ENCODE peak calls at places on chromosome 12, in ten cellular contexts. S is astrocyte of the cerebellum, R is A549, W is activated B cell treated with CpG ODN at 0.5 μM for 24 hours, U is DND-41, M is HL-60, A is AG10803, Z is bronchial epithelial cell, O is GM06990, K is adrenal gland. V is an unnamed sample.

GRCh38 chr12:96083020-96083489 is 47.7 kb upstream of the LTA4H start:
- DNase-seq in S (no peak), R (no peak), W (no peak), U (no peak), M (no peak), A (no peak), Z (peak; percentile 45), O (no peak), K (no peak), V (no peak)

GRCh38 chr12:98544741-98545140 is 29.4 kb downstream of the TMPO start:
- DNase-seq in S (peak; percentile 9), R (no peak), W (no peak), U (no peak), M (no peak), A (peak; percentile 16), Z (no peak), O (no peak), K (no peak), V (no peak)

GRCh38 chr12:124654666-124655316 is 87.4 kb upstream of the NCOR2 start:
- DNase-seq in S (no peak), R (no peak), W (no peak), U (no peak), M (no peak), A (no peak), Z (peak; percentile 25), O (no peak), K (peak; percentile 95), V (no peak)

GRCh38 chr12:95998611-95999300 is 2.6 kb upstream of the HAL start:
- DNase-seq in S (peak; percentile 29), R (peak; percentile 50), W (no peak), U (peak; percentile 59), M (peak; percentile 74), A (peak; percentile 49), Z (peak; percentile 58), O (peak; percentile 16), K (peak; percentile 73), V (peak; percentile 67)

GRCh38 chr12:1630827-1631591 is 2.0 kb downstream of the WNT5B start:
- DNase-seq in S (peak; percentile 26), R (no peak), W (no peak), U (no peak), M (no peak), A (peak; percentile 37), Z (no peak), O (no peak), K (no peak), V (no peak)

GRCh38 chr12:72277415-72277814 is 5.2 kb downstream of the TRHDE start:
- DNase-seq in S (no peak), R (no peak), W (no peak), U (no peak), M (no peak), A (peak; percentile 34), Z (peak; percentile 16), O (no peak), K (no peak), V (no peak)

GRCh38 chr12:27899151-27899661 is 73.3 kb downstream of the PTHLH start:
- DNase-seq in S (peak; percentile 41), R (no peak), W (no peak), U (no peak), M (no peak), A (peak; percentile 99), Z (peak; percentile 100), O (no peak), K (no peak), V (no peak)

GRCh38 chr12:56521209-56521589 is 421 bp upstream of the RBMS2 start:
- DNase-seq in S (no peak), R (no peak), W (no peak), U (no peak), M (peak; percentile 67), A (no peak), Z (no peak), O (no peak), K (no peak), V (no peak)

GRCh38 chr12:13165578-13166120 is 30.9 kb upstream of the EMP1 start:
- DNase-seq in S (no peak), R (peak; percentile 26), W (peak; percentile 30), U (peak; percentile 45), M (peak; percentile 91), A (peak; percentile 77), Z (peak; percentile 99), O (no peak), K (peak; percentile 79), V (peak; percentile 94)

GRCh38 chr12:122871851-122872785 is 23.8 kb downstream of the VPS37B start:
- DNase-seq in S (no peak), R (no peak), W (peak; percentile 46), U (no peak), M (peak; percentile 86), A (peak; percentile 87), Z (peak; percentile 88), O (no peak), K (peak; percentile 83), V (peak; percentile 86)

GRCh38 chr12:68478516-68479260 is 132.0 kb upstream of the RAP1B start:
- DNase-seq in S (no peak), R (no peak), W (no peak), U (no peak), M (no peak), A (no peak), Z (peak; percentile 63), O (no peak), K (no peak), V (no peak)

GRCh38 chr12:57609091-57609780 is 2.0 kb upstream of the ARHGEF25 start:
- DNase-seq in S (no peak), R (no peak), W (no peak), U (no peak), M (no peak), A (no peak), Z (no peak), O (no peak), K (no peak), V (no peak)

GRCh38 chr12:989751-990278 is 1.2 kb upstream of the ERC1 start:
- DNase-seq in S (peak; percentile 22), R (peak; percentile 75), W (no peak), U (peak; percentile 22), M (peak; percentile 50), A (peak; percentile 86), Z (peak; percentile 52), O (no peak), K (peak; percentile 72), V (no peak)

GRCh38 chr12:43599066-43599465 is 47.1 kb upstream of the ADAMTS20 start:
- DNase-seq in S (no peak), R (no peak), W (no peak), U (no peak), M (no peak), A (no peak), Z (no peak), O (no peak), K (no peak), V (no peak)

GRCh38 chr12:53676715-53677611 is 1.1 kb upstream of the ATP5MC2 start:
- DNase-seq in S (no peak), R (no peak), W (peak; percentile 25), U (no peak), M (no peak), A (peak; percentile 47), Z (no peak), O (peak; percentile 53), K (peak; percentile 77), V (peak; percentile 31)

GRCh38 chr12:1307796-1308195 is 286.6 kb downstream of the FBXL14 start:
- DNase-seq in S (no peak), R (no peak), W (no peak), U (no peak), M (no peak), A (no peak), Z (no peak), O (no peak), K (no peak), V (no peak)

GRCh38 chr12:5511644-5512584 is 80.0 kb downstream of the NTF3 start:
- DNase-seq in S (no peak), R (peak; percentile 7), W (no peak), U (peak; percentile 12), M (peak; percentile 2), A (peak; percentile 62), Z (no peak), O (peak; percentile 12), K (peak; percentile 45), V (peak; percentile 46)
- TF ChIP-seq CTCF in S (peak; percentile 50), R (peak; percentile 36), W (no peak), U (peak; percentile 58), M (no peak), A (peak; percentile 68), Z (peak; percentile 44), O (peak; percentile 65), K (no peak), V (peak; percentile 51)

DNA sequence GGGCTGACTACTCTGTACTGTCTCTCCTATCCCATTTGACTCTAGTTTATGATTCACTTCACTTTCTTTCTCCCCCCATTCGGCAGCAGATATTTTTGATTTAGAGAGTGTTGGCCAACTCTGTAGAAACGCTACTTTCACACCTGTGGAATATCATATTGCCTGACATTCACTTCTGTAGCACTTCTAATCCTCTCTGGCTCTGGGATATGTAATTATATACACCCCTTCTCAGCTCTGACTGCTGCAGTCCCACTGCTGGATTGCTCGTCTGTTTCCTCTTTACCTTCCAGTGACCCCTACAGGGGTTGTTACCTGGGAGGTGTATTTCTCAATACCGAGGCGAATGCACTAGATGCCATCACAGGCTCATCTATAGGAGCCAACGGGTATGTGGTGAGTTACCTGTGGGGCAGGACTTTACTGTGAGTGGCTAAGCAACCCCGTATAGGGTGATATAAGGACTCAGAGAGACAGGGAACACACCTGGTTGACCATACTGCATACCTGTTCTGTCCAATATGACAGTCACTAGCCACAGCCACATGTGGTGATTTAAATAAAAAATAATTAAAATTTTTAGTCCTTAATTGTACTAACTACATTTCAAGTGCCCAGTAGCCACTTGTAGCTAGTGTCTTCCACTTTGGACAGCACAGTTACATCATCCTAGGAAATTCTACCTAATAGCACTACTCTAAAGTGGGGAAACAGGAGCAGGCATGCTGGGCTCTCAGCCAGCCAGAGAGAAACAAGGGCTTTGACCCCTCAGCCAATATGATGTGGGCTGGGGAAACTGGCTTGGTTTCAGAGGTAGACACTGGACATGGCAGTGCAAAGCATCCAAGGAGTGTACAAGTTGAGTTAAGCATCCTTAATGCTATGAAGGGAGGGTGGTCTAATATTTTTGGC is 95.0 kb downstream of the C12orf75 start:
- DNase-seq in S (no peak), R (no peak), W (no peak), U (no peak), M (no peak), A (no peak), Z (peak; percentile 60), O (no peak), K (no peak), V (no peak)
- TF ChIP-seq CTCF in S (no peak), R (no peak), W (no peak), U (no peak), M (no peak), A (no peak), Z (no peak), O (no peak), K (no peak), V (no peak)

GRCh38 chr12:108519558-108519957 is 4.5 kb downstream of the FICD start:
- DNase-seq in S (no peak), R (no peak), W (no peak), U (no peak), M (no peak), A (no peak), Z (no peak), O (no peak), K (no peak), V (no peak)
- TF ChIP-seq CTCF in S (no peak), R (peak; percentile 17), W (no peak), U (peak; percentile 41), M (no peak), A (no peak), Z (no peak), O (peak; percentile 27), K (no peak), V (no peak)

DNA sequence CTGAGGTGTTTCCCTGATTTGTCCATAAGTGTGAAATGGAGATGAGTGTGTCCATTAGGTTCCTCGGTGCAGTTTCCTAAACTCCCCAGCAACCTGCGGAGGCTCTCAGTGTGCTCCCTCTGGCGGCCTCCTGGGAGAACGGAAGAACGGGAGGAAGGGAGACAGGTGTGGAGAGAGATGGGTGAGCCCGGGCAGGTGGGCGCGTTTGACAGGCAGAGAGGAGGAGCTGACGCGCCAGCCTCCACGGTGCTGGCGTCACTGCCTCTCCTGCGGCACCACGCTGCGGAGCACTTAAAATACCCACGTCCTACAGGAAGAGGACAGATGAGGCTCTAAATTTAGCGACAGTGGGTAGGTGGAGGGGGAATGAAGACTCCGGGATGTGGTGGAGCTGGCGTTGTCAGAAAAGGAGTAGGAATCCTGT is 26.8 kb upstream of the PEX5 start:
- DNase-seq in S (no peak), R (peak; percentile 66), W (no peak), U (no peak), M (no peak), A (no peak), Z (peak; percentile 55), O (no peak), K (peak; percentile 79), V (peak; percentile 45)
- TF ChIP-seq CTCF in S (peak; percentile 46), R (peak; percentile 45), W (no peak), U (peak; percentile 9), M (no peak), A (peak; percentile 47), Z (peak; percentile 88), O (peak; percentile 25), K (peak; percentile 27), V (peak; percentile 30)